ENCODE peak calls at places on chromosomes 4 and X, in four cellular contexts. P is mesenchymal stem cell, W is A549, R is ovary. M is an unnamed sample.

GRCh38 chrX:7330971-7331746 is 183.2 kb upstream of the PUDP start:
- DNase-seq in W (no peak), R (peak), P (peak), M (no peak)

GRCh38 chr4:31175242-31175910 is 455.2 kb downstream of the PCDH7 start:
- DNase-seq in P (no peak), W (no peak), R (no peak), M (no peak)

GRCh38 chr4:15186149-15186548 is 183.9 kb downstream of the CPEB2 start:
- DNase-seq in W (no peak), R (no peak), P (no peak), M (no peak)

GRCh38 chrX:23317799-23318724 is 16.6 kb upstream of the PTCHD1 start:
- DNase-seq in R (no peak), W (peak), P (no peak), M (no peak)

GRCh38 chr4:107380836-107381438 is 339.1 kb downstream of the PAPSS1 start:
- DNase-seq in R (no peak), P (no peak), W (no peak), M (no peak)

GRCh38 chr4:38867478-38868054 is at the start of gene FAM114A1:
- DNase-seq in W (peak), P (peak), R (peak), M (peak)

GRCh38 chr4:122577808-122578781 is 42.8 kb downstream of the IL21 start:
- DNase-seq in R (no peak), P (peak), W (peak), M (no peak)

GRCh38 chr4:164937576-164938270 is 39.7 kb downstream of the TRIM61 start:
- DNase-seq in R (no peak), W (no peak), P (peak), M (no peak)

GRCh38 chr4:163343604-163344146 is at the start of gene NPY5R:
- DNase-seq in R (no peak), W (no peak), P (peak), M (no peak)

GRCh38 chr4:142534994-142535393 is 311.1 kb downstream of the INPP4B start:
- DNase-seq in R (no peak), W (peak), P (peak), M (no peak)

GRCh38 chrX:38214551-38214950 is 6.1 kb downstream of the SRPX start:
- DNase-seq in R (no peak), W (no peak), P (no peak), M (no peak)

GRCh38 chrX:42615161-42615563 is 162.8 kb downstream of the PPP1R2C start:
- DNase-seq in R (no peak), P (no peak), W (no peak), M (no peak)

GRCh38 chrX:42220083-42220482 is 296.7 kb upstream of the CASK start:
- DNase-seq in P (no peak), W (no peak), R (no peak), M (no peak)

GRCh38 chr4:165489786-165490185 is 111.0 kb downstream of the CPE start:
- DNase-seq in P (no peak), W (no peak), R (no peak), M (no peak)

GRCh38 chr4:20393486-20394100 is 141.9 kb downstream of the SLIT2 start:
- DNase-seq in P (no peak), W (no peak), R (no peak), M (no peak)

GRCh38 chrX:12159799-12160198 is 21.5 kb downstream of the FRMPD4 start:
- DNase-seq in R (no peak), P (no peak), W (no peak), M (no peak)

GRCh38 chr4:181030961-181031360 is 1212.2 kb upstream of the TENM3 start:
- DNase-seq in P (no peak), W (no peak), R (no peak), M (no peak)

GRCh38 chr4:82499705-82500104 is 62.1 kb downstream of the TMEM150C start:
- DNase-seq in R (no peak), P (no peak), W (no peak), M (no peak)

DNA sequence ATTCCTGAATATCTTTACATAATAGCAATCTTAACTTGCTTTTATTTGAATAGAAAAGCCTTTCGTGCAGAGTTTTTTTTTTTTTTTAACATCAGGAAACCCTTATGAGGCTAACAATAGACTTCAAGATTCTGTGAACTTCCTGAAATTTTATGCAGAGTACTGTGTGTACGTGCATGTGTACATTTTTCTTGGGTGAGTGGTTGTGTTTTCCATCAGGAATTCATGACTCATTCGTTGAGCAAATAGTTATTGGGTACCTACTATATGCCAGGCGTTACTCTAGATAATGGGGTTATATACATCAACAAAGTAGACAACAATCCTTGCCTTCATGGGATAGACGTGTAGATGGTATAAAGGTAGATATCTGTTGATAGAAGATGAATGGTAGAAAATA is 59.1 kb downstream of the MRPL1 start:
- DNase-seq in R (no peak), P (peak), W (peak), M (no peak)
- H3K27ac ChIP-seq in R (no peak), P (no peak), W (no peak), M (no peak)

GRCh38 chrX:149497054-149497453 is 8.1 kb downstream of the IDS start:
- DNase-seq in W (no peak), P (no peak), R (no peak), M (no peak)

GRCh38 chrX:149498767-149499166 is 6.3 kb downstream of the IDS start:
- DNase-seq in W (no peak), R (no peak), P (no peak), M (no peak)

GRCh38 chrX:149495573-149496071 is 9.5 kb downstream of the IDS start:
- DNase-seq in R (no peak), P (peak), W (peak), M (no peak)

GRCh38 chrX:149497626-149498025 is 7.5 kb downstream of the IDS start:
- DNase-seq in R (no peak), P (no peak), W (no peak), M (no peak)

DNA sequence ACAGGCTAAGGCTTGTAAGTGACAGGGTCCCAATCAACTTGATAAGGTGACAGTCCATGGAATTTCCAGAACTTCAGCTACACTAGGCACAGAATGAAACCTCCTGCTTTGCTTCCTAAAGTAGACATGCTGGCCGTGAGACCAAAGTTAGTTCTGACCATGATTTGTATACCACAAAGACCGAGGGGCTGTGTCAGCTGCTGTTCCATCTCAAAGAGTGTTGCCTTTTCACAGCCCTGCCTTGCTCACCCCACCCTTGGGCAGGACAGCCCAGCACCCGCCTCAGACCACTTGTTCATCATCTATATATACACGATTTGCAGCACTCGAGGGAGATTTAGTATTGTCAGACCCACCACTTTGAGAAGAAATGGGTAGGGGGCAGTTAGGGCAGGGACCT is 5.3 kb downstream of the IDS start:
- DNase-seq in R (no peak), P (no peak), W (no peak), M (no peak)
- H3K4me3 ChIP-seq in R (no peak), P (no peak), W (no peak), M (no peak)

GRCh38 chr4:2812600-2812932 is 19.7 kb downstream of the SH3BP2 start:
- DNase-seq in R (no peak), W (no peak), P (no peak), M (no peak)

GRCh38 chr4:2814627-2815026 is 21.7 kb downstream of the SH3BP2 start:
- DNase-seq in R (no peak), P (no peak), W (no peak), M (no peak)

GRCh38 chr4:2813446-2814405 is 20.8 kb downstream of the SH3BP2 start:
- DNase-seq in R (no peak), W (no peak), P (no peak), M (no peak)

GRCh38 chr4:2811830-2812599 is 19.1 kb downstream of the SH3BP2 start:
- DNase-seq in R (peak), P (peak), W (no peak), M (peak)

DNA sequence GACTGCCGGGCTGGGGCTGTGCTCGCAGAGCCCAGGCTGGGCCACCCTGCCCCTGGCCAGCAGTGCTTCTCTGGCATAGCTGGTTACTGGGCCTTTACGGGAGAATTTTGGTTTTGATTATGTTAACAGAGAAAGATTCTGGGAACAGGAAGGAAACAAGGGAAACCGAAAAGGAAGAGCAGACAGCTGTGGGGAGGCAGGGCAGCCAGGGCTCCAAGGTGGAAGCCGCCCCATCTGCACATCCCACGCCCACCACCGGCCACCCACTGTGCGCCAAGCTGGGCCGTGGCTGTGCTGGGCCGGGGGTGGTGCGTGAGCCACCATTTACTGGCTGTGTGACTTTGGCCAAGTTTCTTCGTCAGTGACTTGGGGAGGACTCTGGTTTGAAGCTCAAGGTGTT is 20.1 kb downstream of the SH3BP2 start:
- DNase-seq in P (no peak), R (no peak), W (no peak), M (no peak)
- H3K27ac ChIP-seq in P (peak), R (peak), W (no peak), M (peak)

GRCh38 chrX:48470110-48470832 is at the start of gene SLC38A5:
- DNase-seq in R (no peak), P (no peak), W (no peak), M (no peak)
- H3K4me3 ChIP-seq in R (peak), P (peak), W (no peak), M (peak)

GRCh38 chrX:2485789-2486345 is 14.9 kb downstream of the DHRSX start:
- DNase-seq in P (no peak), W (no peak), R (no peak), M (no peak)

GRCh38 chrX:2485460-2485753 is 15.4 kb downstream of the DHRSX start:
- DNase-seq in W (no peak), R (no peak), P (no peak), M (no peak)

GRCh38 chrX:2484721-2485459 is 15.9 kb downstream of the DHRSX start:
- DNase-seq in P (no peak), R (peak), W (no peak), M (peak)

GRCh38 chrX:2484232-2484631 is 16.5 kb downstream of the DHRSX start:
- DNase-seq in R (no peak), P (no peak), W (no peak), M (no peak)

DNA sequence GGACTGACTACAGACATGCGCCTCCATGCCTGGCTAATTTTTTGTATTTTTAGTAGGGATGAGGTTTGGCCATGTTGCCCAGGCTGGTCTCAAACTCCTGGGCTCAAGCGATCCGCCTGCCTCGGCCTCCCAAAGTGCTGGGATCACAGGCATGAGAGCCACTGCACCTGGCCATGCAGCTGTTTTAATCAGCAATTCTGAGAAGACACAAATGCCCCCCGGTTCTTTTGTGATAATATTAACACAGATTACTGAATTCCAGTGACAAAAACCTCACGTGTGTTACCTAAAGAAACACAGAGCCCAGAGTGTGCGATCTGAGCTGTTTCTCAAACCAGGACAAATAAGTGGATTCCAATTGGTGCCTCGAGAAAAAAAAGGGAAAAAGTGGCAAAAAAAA is 17.4 kb downstream of the DHRSX start:
- DNase-seq in R (no peak), W (no peak), P (no peak), M (no peak)
- H3K27ac ChIP-seq in R (no peak), W (no peak), P (no peak), M (no peak)

GRCh38 chr4:87524456-87524855 is 4.7 kb downstream of the SPARCL1 start:
- DNase-seq in R (no peak), W (no peak), P (no peak), M (no peak)

GRCh38 chr4:87525636-87526035 is 3.5 kb downstream of the SPARCL1 start:
- DNase-seq in W (no peak), R (no peak), P (peak), M (peak)

GRCh38 chr4:87521757-87522374 is 7.3 kb downstream of the SPARCL1 start:
- DNase-seq in R (no peak), W (no peak), P (peak), M (no peak)

GRCh38 chr4:87527446-87528240 is 1.5 kb downstream of the SPARCL1 start:
- DNase-seq in P (no peak), R (no peak), W (no peak), M (no peak)

GRCh38 chr4:87523307-87523706 is 5.9 kb downstream of the SPARCL1 start:
- DNase-seq in W (no peak), P (no peak), R (no peak), M (no peak)
- H3K4me3 ChIP-seq in W (no peak), P (no peak), R (no peak), M (peak)

GRCh38 chr4:153535735-153536494 is 69.8 kb downstream of the TMEM131L start:
- DNase-seq in W (no peak), R (no peak), P (peak), M (no peak)

GRCh38 chr4:153539058-153539826 is 73.1 kb downstream of the TMEM131L start:
- DNase-seq in W (no peak), R (no peak), P (no peak), M (no peak)

GRCh38 chr4:153537493-153537960 is 71.4 kb downstream of the TMEM131L start:
- DNase-seq in W (no peak), R (no peak), P (no peak), M (no peak)

GRCh38 chr4:153541426-153542096 is 75.4 kb downstream of the TMEM131L start:
- DNase-seq in P (peak), W (no peak), R (no peak), M (no peak)

GRCh38 chr4:153538408-153539057 is 72.4 kb downstream of the TMEM131L start:
- DNase-seq in P (no peak), W (no peak), R (peak), M (no peak)
- H3K27ac ChIP-seq in P (no peak), W (no peak), R (no peak), M (no peak)

M was measured in heart right ventricle.